ENCODE peak calls at places on chromosomes 3 and 15, in seven cellular contexts. Q is stimulated activated CD4-positive, alpha-beta T cell treated with anti-CD3 and anti-CD28 coated beads, Interleukin-15, amount 100 ng/mL, for 48 hours; X is choroid plexus epithelial cell; C is SJSA1; P is HFFc6; O is T-helper 2 cell; S is ACHN. A is an unnamed sample.

GRCh38 chr3:119580148-119580760 is 962 bp downstream of the ADPRH start:
- DNase-seq in X (no peak), P (no peak), O (no peak), S (no peak), Q (no peak), C (no peak), A (no peak)

GRCh38 chr3:137035631-137036030 is 77.8 kb downstream of the IL20RB start:
- DNase-seq in C (no peak), S (peak), P (no peak), O (no peak), Q (no peak), X (peak), A (no peak)

GRCh38 chr15:72796515-72797337 is 13.2 kb upstream of the ADPGK start:
- DNase-seq in O (no peak), S (peak), P (no peak), C (peak), X (peak), Q (no peak), A (no peak)

GRCh38 chr3:128276577-128277183 is 123.4 kb downstream of the EEFSEC start:
- DNase-seq in Q (no peak), O (no peak), C (no peak), X (no peak), S (no peak), P (no peak), A (no peak)

GRCh38 chr3:196996454-196997265 is 28.0 kb upstream of the PIGZ start:
- DNase-seq in S (no peak), X (no peak), C (no peak), O (no peak), Q (no peak), P (no peak), A (no peak)

GRCh38 chr3:82198009-82198408 is 436.6 kb upstream of the GBE1 start:
- DNase-seq in X (no peak), O (no peak), Q (no peak), S (no peak), P (no peak), C (no peak), A (no peak)

GRCh38 chr3:186273586-186273985 is 88.4 kb downstream of the DGKG start:
- DNase-seq in P (no peak), C (no peak), X (no peak), S (no peak), Q (no peak), O (no peak), A (no peak)

GRCh38 chr15:22895465-22896190 is 57.2 kb downstream of the NIPA2 start:
- DNase-seq in C (no peak), Q (peak), P (peak), X (peak), O (no peak), S (peak), A (peak)

GRCh38 chr15:99029358-99029871 is 21.8 kb upstream of the PGPEP1L start:
- DNase-seq in O (no peak), X (no peak), Q (no peak), C (peak), P (no peak), S (peak), A (no peak)

GRCh38 chr3:63631670-63632069 is 20.8 kb upstream of the SNTN start:
- DNase-seq in C (no peak), X (no peak), S (no peak), P (no peak), Q (no peak), O (no peak), A (no peak)

GRCh38 chr3:126339466-126339865 is 17.7 kb downstream of the KLF15 start:
- DNase-seq in X (no peak), S (no peak), C (no peak), P (no peak), Q (no peak), O (no peak), A (no peak)

GRCh38 chr3:86792316-86792715 is 198.6 kb downstream of the VGLL3 start:
- DNase-seq in P (no peak), S (no peak), C (no peak), Q (no peak), X (peak), O (no peak), A (no peak)

GRCh38 chr3:8548502-8549300 is 47.1 kb downstream of the LMCD1 start:
- DNase-seq in P (no peak), O (no peak), X (no peak), Q (no peak), C (no peak), S (no peak), A (no peak)

GRCh38 chr3:13214847-13215472 is 141.7 kb upstream of the IQSEC1 start:
- DNase-seq in S (peak), C (no peak), Q (no peak), X (no peak), P (no peak), O (no peak), A (no peak)

GRCh38 chr3:94004301-94004910 is 24.0 kb downstream of the STX19 start:
- DNase-seq in X (peak), Q (no peak), O (no peak), P (peak), S (peak), C (no peak), A (peak)

GRCh38 chr3:58490860-58491501 is 915 bp upstream of the KCTD6 start:
- DNase-seq in C (no peak), P (no peak), O (no peak), Q (no peak), X (no peak), S (no peak), A (no peak)

GRCh38 chr15:58165661-58166060 is 27.5 kb downstream of the AQP9 start:
- DNase-seq in P (no peak), C (no peak), Q (no peak), X (peak), O (no peak), S (no peak), A (no peak)

GRCh38 chr3:46304739-46305138 is 49.2 kb upstream of the CCR2 start:
- DNase-seq in P (no peak), Q (no peak), X (no peak), C (no peak), O (no peak), S (no peak), A (no peak)

GRCh38 chr3:52099006-52099405 is 42.6 kb upstream of the DUSP7 start:
- DNase-seq in P (no peak), S (no peak), Q (no peak), X (no peak), C (no peak), O (no peak), A (no peak)

GRCh38 chr15:76337739-76338554 is 1.4 kb downstream of the ISL2 start:
- DNase-seq in X (no peak), C (no peak), O (no peak), P (no peak), S (no peak), Q (no peak), A (no peak)

GRCh38 chr3:187678869-187679268 is 8.7 kb upstream of the SST start:
- DNase-seq in C (peak), S (peak), O (no peak), X (peak), P (peak), Q (peak), A (peak)

GRCh38 chr15:69303337-69304175 is 4.8 kb downstream of the PAQR5 start:
- DNase-seq in X (peak), O (no peak), S (peak), C (no peak), Q (no peak), P (no peak), A (no peak)

GRCh38 chr15:66503780-66504562 is 684 bp downstream of the RPL4 start:
- DNase-seq in X (peak), S (no peak), P (no peak), Q (no peak), O (no peak), C (peak), A (no peak)

GRCh38 chr3:140223197-140223596 is 288.2 kb downstream of the CLSTN2 start:
- DNase-seq in S (no peak), X (no peak), P (no peak), O (no peak), C (no peak), Q (no peak), A (no peak)

GRCh38 chr3:196774191-196774820 is 34.6 kb downstream of the PAK2 start:
- DNase-seq in S (no peak), Q (no peak), C (no peak), X (peak), P (peak), O (no peak), A (peak)

GRCh38 chr3:132029182-132029902 is 5.5 kb downstream of the CPNE4 start:
- DNase-seq in Q (peak), O (peak), X (peak), P (peak), S (peak), C (peak), A (peak)

GRCh38 chr3:93843981-93844380 is 129.7 kb downstream of the PROS1 start:
- DNase-seq in X (peak), S (peak), C (peak), O (no peak), P (peak), Q (no peak), A (peak)

GRCh38 chr3:130342821-130343661 is 2.4 kb upstream of the COL6A5 start:
- DNase-seq in C (no peak), S (no peak), P (no peak), X (no peak), O (no peak), Q (no peak), A (no peak)

GRCh38 chr3:187958432-187959003 is 195.4 kb upstream of the LPP start:
- DNase-seq in P (no peak), X (no peak), O (no peak), C (no peak), S (no peak), Q (no peak), A (no peak)